ENCODE peak calls at places on chromosome 13, in nine cellular contexts. K is DND-41, Z is myocyte, Q is amygdala, Y is Right ventricle myocardium superior, U is glutamatergic neuron, I is NCI-H2107, V is fibroblast of pulmonary artery, P is RKO. H is an unnamed sample.
A peak's percentile ranks its signal among the peaks of the same experiment; 100 is the strongest.

GRCh38 chr13:76641056-76641455 is 245.1 kb downstream of the KCTD12 start:
- DNase-seq in V (peak; percentile 14), Y (no peak), U (no peak), P (no peak), I (no peak), Q (no peak), Z (peak; percentile 38), K (no peak), H (peak; percentile 35)

GRCh38 chr13:86569974-86570373 is 770.8 kb upstream of the SLITRK6 start:
- DNase-seq in U (no peak), P (peak; percentile 11), V (no peak), Z (no peak), Q (no peak), I (no peak), K (no peak), Y (no peak), H (no peak)

GRCh38 chr13:42239644-42240043 is 32.3 kb upstream of the AKAP11 start:
- DNase-seq in Q (no peak), Y (no peak), U (no peak), V (no peak), P (no peak), K (no peak), Z (no peak), I (no peak), H (no peak)

GRCh38 chr13:48222358-48223015 is 10.5 kb upstream of the ITM2B start:
- DNase-seq in Z (no peak), Y (peak; percentile 76), Q (no peak), I (no peak), P (no peak), V (peak; percentile 65), U (no peak), K (no peak), H (no peak)

GRCh38 chr13:27971776-27972618 is 2.9 kb upstream of the CDX2 start:
- DNase-seq in U (no peak), Z (no peak), V (no peak), P (no peak), K (no peak), Q (no peak), I (no peak), Y (no peak), H (no peak)

GRCh38 chr13:26760835-26761582 is 423 bp upstream of the GPR12 start:
- DNase-seq in Q (no peak), I (no peak), K (no peak), Y (no peak), Z (no peak), U (peak; percentile 48), V (no peak), P (no peak), H (peak; percentile 2)

GRCh38 chr13:21663197-21663596 is 7.7 kb upstream of the FGF9 start:
- DNase-seq in Q (no peak), U (no peak), P (no peak), Z (no peak), V (no peak), K (no peak), Y (no peak), I (peak; percentile 64), H (no peak)

GRCh38 chr13:48121733-48122132 is 26.8 kb upstream of the MED4 start:
- DNase-seq in U (no peak), Y (no peak), P (no peak), Z (no peak), K (no peak), V (no peak), Q (no peak), I (no peak), H (no peak)

GRCh38 chr13:45989607-45990006 is 62.9 kb downstream of the ZC3H13 start:
- DNase-seq in Q (no peak), U (no peak), Y (no peak), V (peak; percentile 77), K (no peak), P (no peak), I (no peak), Z (peak; percentile 9), H (peak; percentile 91)

GRCh38 chr13:31545616-31546015 is 193.7 kb upstream of the RXFP2 start:
- DNase-seq in I (no peak), Q (no peak), P (no peak), U (no peak), Z (peak; percentile 32), Y (no peak), K (no peak), V (peak; percentile 49), H (no peak)

GRCh38 chr13:31793246-31793645 is 53.9 kb downstream of the RXFP2 start:
- DNase-seq in K (no peak), U (no peak), Q (no peak), P (no peak), I (no peak), Z (no peak), Y (no peak), V (no peak), H (peak; percentile 20)

H was measured in fibroblast of lung.